ENCODE peak calls at places on chromosomes 11 and 22, in nine cellular contexts. B, G, E, N, V, T, J, P and F are unnamed samples.

GRCh38 chr11:130937051-130937450 is 20.8 kb upstream of the SNX19 start:
- DNase-seq in J (no peak), G (no peak), T (no peak), B (no peak), N (no peak), E (no peak), V (no peak), P (no peak), F (no peak)

GRCh38 chr11:16613401-16614381 is 124.8 kb upstream of the C11orf58 start:
- DNase-seq in B (peak; percentile 91), G (peak; percentile 88), N (peak; percentile 83), J (peak; percentile 87), V (peak; percentile 95), T (peak; percentile 96), P (peak; percentile 68), E (peak; percentile 71), F (no peak)

GRCh38 chr11:47376543-47377371 is 1.6 kb downstream of the SPI1 start:
- DNase-seq in B (no peak), N (no peak), E (no peak), T (no peak), P (no peak), G (peak; percentile 52), V (no peak), J (peak; percentile 62), F (no peak)

GRCh38 chr22:46066691-46067090 is 83.6 kb upstream of the PPARA start:
- DNase-seq in V (no peak), G (peak; percentile 20), B (no peak), N (no peak), J (no peak), P (no peak), T (no peak), E (no peak), F (no peak)

GRCh38 chr11:125358254-125358840 is 137.7 kb downstream of the FEZ1 start:
- DNase-seq in T (no peak), P (no peak), E (peak; percentile 20), J (no peak), N (peak; percentile 65), B (no peak), V (no peak), G (no peak), F (no peak)

GRCh38 chr11:67293090-67293489 is 4.0 kb downstream of the ANKRD13D start:
- DNase-seq in N (peak; percentile 65), P (no peak), V (no peak), G (no peak), E (no peak), T (no peak), B (no peak), J (no peak), F (no peak)

GRCh38 chr11:75557649-75558494 is 4.2 kb upstream of the SERPINH1 start:
- DNase-seq in N (peak; percentile 95), T (no peak), G (peak; percentile 58), E (peak; percentile 84), J (peak; percentile 55), V (peak; percentile 80), B (no peak), P (peak; percentile 86), F (peak; percentile 69)

GRCh38 chr11:16606784-16607674 is 131.4 kb upstream of the C11orf58 start:
- DNase-seq in V (peak; percentile 71), P (no peak), T (peak; percentile 71), B (peak; percentile 55), N (peak; percentile 41), E (no peak), J (peak; percentile 47), G (peak; percentile 76), F (no peak)

GRCh38 chr11:33478111-33478573 is 221.0 kb downstream of the HIPK3 start:
- DNase-seq in E (no peak), N (no peak), P (no peak), T (peak; percentile 5), G (no peak), V (peak; percentile 23), B (no peak), J (no peak), F (no peak)

GRCh38 chr11:2376751-2377451 is at the start of gene CD81:
- DNase-seq in V (peak; percentile 82), T (peak; percentile 79), G (peak; percentile 66), P (no peak), N (peak; percentile 33), J (peak; percentile 58), E (no peak), B (peak; percentile 64), F (no peak)

GRCh38 chr11:42344204-42344792 is 884.8 kb upstream of the LRRC4C start:
- DNase-seq in E (no peak), P (no peak), V (no peak), N (no peak), G (no peak), B (no peak), T (no peak), J (no peak), F (no peak)

GRCh38 chr11:35632301-35632700 is 14.0 kb downstream of the FJX1 start:
- DNase-seq in V (no peak), P (no peak), J (no peak), G (no peak), T (no peak), B (no peak), N (peak; percentile 42), E (no peak), F (no peak)

GRCh38 chr11:62459080-62459479 is 40.2 kb downstream of the SCGB1A1 start:
- DNase-seq in T (no peak), B (no peak), V (no peak), P (no peak), E (no peak), N (peak; percentile 33), G (no peak), J (no peak), F (no peak)

GRCh38 chr11:120327311-120327710 is 2.2 kb downstream of the TLCD5 start:
- DNase-seq in E (no peak), G (no peak), T (no peak), V (no peak), J (no peak), B (no peak), N (no peak), P (no peak), F (no peak)

GRCh38 chr11:87144266-87144665 is 106.5 kb downstream of the TMEM135 start:
- DNase-seq in T (no peak), V (no peak), G (no peak), E (no peak), N (no peak), B (no peak), J (no peak), P (no peak), F (no peak)

DNA sequence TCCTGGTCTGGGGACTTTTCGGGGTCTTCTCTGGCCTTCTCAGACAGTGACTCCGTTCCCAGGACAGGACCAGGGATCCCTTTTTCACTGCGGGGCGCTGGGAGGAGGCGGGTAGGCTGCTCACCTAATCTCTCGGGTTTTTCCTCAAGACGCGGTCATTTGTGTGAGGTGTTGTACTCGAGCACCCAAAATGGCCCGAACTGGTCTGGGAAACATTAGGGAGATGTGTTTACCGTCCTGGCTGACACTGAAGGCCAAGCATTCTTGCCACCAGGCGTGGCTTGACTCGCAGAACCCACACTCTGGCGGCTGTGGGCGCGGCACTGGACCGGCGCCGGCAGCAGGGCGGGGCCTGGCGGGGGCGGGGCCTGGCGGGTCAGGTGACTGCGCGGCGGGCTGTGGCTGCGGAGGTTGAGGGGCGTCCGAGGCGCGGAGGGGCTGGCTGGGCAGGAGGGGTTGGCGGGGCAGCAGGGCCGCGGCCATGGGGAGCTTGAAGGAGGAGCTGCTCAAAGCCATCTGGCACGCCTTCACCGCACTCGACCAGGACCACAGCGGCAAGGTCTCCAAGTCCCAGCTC is at the start of gene SWAP70:
- DNase-seq in T (peak; percentile 93), B (peak; percentile 97), J (peak; percentile 90), N (peak; percentile 82), V (peak; percentile 93), P (peak; percentile 59), E (peak; percentile 64), G (peak; percentile 92), F (peak; percentile 36)
- TF ChIP-seq CTCF in T (peak; percentile 40), B (peak; percentile 26), J (peak; percentile 40), N (peak; percentile 52), V (peak; percentile 40), P (peak; percentile 62), E (peak; percentile 56), G (peak; percentile 37), F (peak; percentile 69)

GRCh38 chr11:63764712-63765631 is 3.6 kb downstream of the ZFTA start:
- DNase-seq in G (no peak), T (peak; percentile 26), P (no peak), B (peak; percentile 82), J (peak; percentile 23), V (peak; percentile 67), N (no peak), E (no peak), F (no peak)

GRCh38 chr11:63767415-63768231 is 952 bp downstream of the ZFTA start:
- DNase-seq in G (peak; percentile 69), E (peak; percentile 55), T (peak; percentile 96), J (peak; percentile 62), P (peak; percentile 37), N (peak; percentile 74), B (peak; percentile 67), V (peak; percentile 78), F (no peak)

GRCh38 chr11:63765688-63766241 is 2.8 kb downstream of the ZFTA start:
- DNase-seq in N (no peak), B (no peak), T (no peak), G (no peak), J (no peak), V (peak; percentile 27), P (no peak), E (no peak), F (no peak)

GRCh38 chr11:63768232-63769043 is at the start of gene ZFTA:
- DNase-seq in E (no peak), V (peak; percentile 88), N (peak; percentile 37), T (peak; percentile 90), G (peak; percentile 76), P (no peak), J (peak; percentile 64), B (peak; percentile 84), F (no peak)

GRCh38 chr11:63766501-63767270 is 1.9 kb downstream of the ZFTA start:
- DNase-seq in B (no peak), P (no peak), E (no peak), G (no peak), V (peak; percentile 65), N (no peak), J (no peak), T (peak; percentile 38), F (no peak)
- H3K4me3 ChIP-seq in B (peak overlapping the region; percentile 77), P (peak overlapping the region; percentile 80), E (peak overlapping the region; percentile 96), G (peak overlapping the region; percentile 96), V (peak overlapping the region; percentile 99), N (peak overlapping the region; percentile 59), J (peak overlapping the region; percentile 87), T (peak overlapping the region; percentile 94), F (peak overlapping the region; percentile 70)

DNA sequence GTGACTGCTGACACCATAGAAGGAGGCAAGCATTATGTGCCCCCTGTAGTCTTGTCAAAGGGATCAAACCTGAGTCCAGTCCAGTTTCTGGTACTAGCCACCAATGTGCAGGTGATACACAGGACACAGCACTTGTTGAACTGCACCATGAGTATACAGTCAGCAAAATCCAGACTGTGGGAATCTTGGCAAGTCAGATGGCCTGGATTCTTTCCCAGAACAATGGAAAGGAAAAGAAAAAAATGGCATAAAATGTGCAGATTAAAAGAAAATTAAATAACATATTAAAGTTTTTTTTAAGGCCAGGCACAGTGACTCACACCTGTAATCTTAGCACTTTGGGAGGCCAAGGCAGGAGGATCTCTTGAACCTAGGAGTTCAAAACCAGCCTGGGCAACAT is 16.8 kb downstream of the CRY2 start:
- DNase-seq in B (no peak), E (peak; percentile 47), P (no peak), J (no peak), T (no peak), G (no peak), N (peak; percentile 21), V (no peak), F (no peak)
- TF ChIP-seq CTCF in B (no peak), E (no peak), P (no peak), J (no peak), T (no peak), G (no peak), N (no peak), V (no peak), F (no peak)

GRCh38 chr11:304915-305833 is 2.4 kb upstream of the IFITM2 start:
- DNase-seq in V (peak; percentile 87), E (peak; percentile 76), J (peak; percentile 57), P (peak; percentile 72), N (peak; percentile 79), B (peak; percentile 75), T (peak; percentile 81), G (peak; percentile 71), F (peak; percentile 44)
- H3K4me3 ChIP-seq in V (no peak overlapping the region), E (no peak overlapping the region), J (no peak overlapping the region), P (no peak overlapping the region), N (no peak overlapping the region), B (no peak overlapping the region), T (peak overlapping the region; percentile 4), G (no peak overlapping the region), F (no peak overlapping the region)